ENCODE peak calls at places on chromosomes 1 and 21, in ten cellular contexts. Z is amniotic stem cell; C is effector memory CD4-positive, alpha-beta T cell; O is stimulated activated CD8-positive, alpha-beta memory T cell treated with anti-CD3 and anti-CD28 coated beads, Interleukin-7, amount 100 ng/mL, for 1 hour; E is D341Med; H is IMR-90; F is T-helper 2 cell; U is breast epithelium; R is DMS153; Q is NAMALWA. K is an unnamed sample.

GRCh38 chr21:32771134-32771523 is 426 bp downstream of the PAXBP1 start:
- DNase-seq in O (peak), C (no peak), H (peak), U (peak), F (no peak), R (no peak), E (peak), Q (peak), Z (no peak), K (peak)

GRCh38 chr1:221440658-221441057 is 301.2 kb downstream of the DUSP10 start:
- DNase-seq in Z (no peak), F (no peak), Q (peak), R (no peak), C (no peak), O (no peak), U (no peak), E (no peak), H (no peak), K (peak)

GRCh38 chr1:11339346-11340247 is 66.6 kb downstream of the UBIAD1 start:
- DNase-seq in U (no peak), H (no peak), Q (no peak), R (peak), F (no peak), Z (no peak), O (no peak), C (no peak), E (peak), K (no peak)

GRCh38 chr1:95179205-95180001 is 54.6 kb upstream of the RWDD3 start:
- DNase-seq in O (no peak), Q (no peak), R (no peak), U (no peak), H (no peak), E (no peak), Z (no peak), C (no peak), F (no peak), K (no peak)

GRCh38 chr1:234108921-234109320 is 204.4 kb downstream of the SLC35F3 start:
- DNase-seq in U (no peak), E (no peak), Q (no peak), Z (no peak), F (no peak), C (no peak), R (no peak), H (peak), O (no peak), K (no peak)

GRCh38 chr1:63664742-63665141 is 71.5 kb downstream of the PGM1 start:
- DNase-seq in O (no peak), C (no peak), H (no peak), E (no peak), Q (no peak), R (no peak), F (no peak), U (no peak), Z (no peak), K (no peak)

GRCh38 chr1:54927475-54928240 is 40.7 kb upstream of the DHCR24 start:
- DNase-seq in E (no peak), R (no peak), H (peak), Q (no peak), F (no peak), U (no peak), Z (no peak), O (no peak), C (no peak), K (peak)

GRCh38 chr1:155140630-155140953 is 261 bp upstream of the DPM3 start:
- DNase-seq in C (no peak), F (no peak), O (no peak), H (no peak), E (no peak), R (no peak), U (no peak), Z (no peak), Q (no peak), K (no peak)

GRCh38 chr1:203059485-203059884 is 26.3 kb downstream of the MYOG start:
- DNase-seq in U (no peak), Q (no peak), F (no peak), E (no peak), C (no peak), Z (no peak), O (no peak), H (no peak), R (no peak), K (no peak)

GRCh38 chr1:165288301-165289120 is 68.0 kb downstream of the LMX1A start:
- DNase-seq in E (peak), F (no peak), Z (no peak), Q (no peak), O (no peak), U (no peak), C (no peak), R (peak), H (no peak), K (no peak)

GRCh38 chr1:230268371-230269170 is 157.6 kb downstream of the PGBD5 start:
- DNase-seq in C (no peak), U (peak), R (peak), E (peak), O (no peak), F (no peak), Q (peak), Z (peak), H (peak), K (peak)

GRCh38 chr1:24384251-24385090 is 29.1 kb downstream of the STPG1 start:
- DNase-seq in F (no peak), Z (no peak), E (no peak), C (no peak), O (no peak), U (no peak), H (peak), Q (no peak), R (no peak), K (peak)

GRCh38 chr1:145757420-145757819 is 38.1 kb downstream of the CD160 start:
- DNase-seq in O (no peak), Q (no peak), R (no peak), H (peak), Z (no peak), F (no peak), C (no peak), U (no peak), E (no peak), K (peak)

GRCh38 chr1:115911298-115911697 is 65.0 kb upstream of the SLC22A15 start:
- DNase-seq in Q (no peak), U (no peak), C (no peak), Z (no peak), F (no peak), O (no peak), H (no peak), E (no peak), R (peak), K (no peak)

GRCh38 chr1:7656821-7657220 is 114.3 kb upstream of the VAMP3 start:
- DNase-seq in R (no peak), Q (no peak), F (no peak), U (no peak), C (no peak), H (no peak), Z (no peak), O (no peak), E (no peak), K (no peak)

GRCh38 chr1:156295391-156295947 is at the start of gene GLMP:
- DNase-seq in F (peak), O (peak), Z (peak), U (peak), H (peak), R (no peak), C (peak), E (peak), Q (peak), K (peak)

GRCh38 chr1:29767088-29767685 is 530.9 kb downstream of the PTPRU start:
- DNase-seq in C (no peak), E (no peak), Q (no peak), U (no peak), O (no peak), R (no peak), Z (no peak), H (no peak), F (no peak), K (no peak)

GRCh38 chr21:45981641-45982255 is at the start of gene COL6A1:
- DNase-seq in F (peak), E (peak), H (peak), O (no peak), C (peak), R (no peak), U (peak), Z (no peak), Q (no peak), K (peak)

GRCh38 chr1:205042911-205043806 is at the start of gene CNTN2:
- DNase-seq in E (no peak), F (no peak), R (no peak), O (no peak), C (no peak), Z (no peak), Q (no peak), U (no peak), H (no peak), K (no peak)

GRCh38 chr1:54906586-54906985 is 19.6 kb upstream of the DHCR24 start:
- DNase-seq in H (no peak), F (no peak), Z (no peak), C (no peak), U (no peak), O (no peak), Q (no peak), R (no peak), E (no peak), K (no peak)

GRCh38 chr21:25561668-25562641 is 45.3 kb downstream of the MRPL39 start:
- DNase-seq in Q (peak), H (peak), O (peak), F (peak), Z (peak), C (peak), R (no peak), E (peak), U (peak), K (peak)

GRCh38 chr1:63435136-63435535 is 67.7 kb downstream of the ALG6 start:
- DNase-seq in Z (no peak), Q (no peak), E (no peak), C (no peak), H (peak), F (no peak), O (no peak), U (no peak), R (no peak), K (no peak)

GRCh38 chr1:151838491-151839412 is 868 bp downstream of the C2CD4D start:
- DNase-seq in O (no peak), Q (no peak), C (peak), U (no peak), E (peak), Z (no peak), H (no peak), R (no peak), F (no peak), K (no peak)

GRCh38 chr1:210358511-210359148 is 29.9 kb downstream of the HHAT start:
- DNase-seq in Z (no peak), U (no peak), R (no peak), H (no peak), Q (no peak), F (no peak), C (no peak), E (no peak), O (no peak), K (no peak)